ENCODE peak calls at places on chromosomes 5 and 9, in six cellular contexts. Z, B, N, Y, K and X are unnamed samples.

GRCh38 chr5:61178702-61179101 is 16.4 kb upstream of the SMIM15 start:
- DNase-seq in Z (no peak), B (no peak), N (no peak), Y (no peak), K (no peak), X (no peak)

GRCh38 chr9:108041551-108041950 is 552.0 kb upstream of the KLF4 start:
- DNase-seq in Z (no peak), B (no peak), N (no peak), Y (peak; percentile 47), K (no peak), X (no peak)

GRCh38 chr5:62283856-62284255 is 22.1 kb upstream of the KIF2A start:
- DNase-seq in Z (no peak), B (no peak), N (no peak), Y (no peak), K (no peak), X (no peak)

GRCh38 chr9:133889498-133890301 is 102.4 kb downstream of the VAV2 start:
- DNase-seq in Z (peak; percentile 18), B (no peak), N (no peak), Y (peak; percentile 28), K (peak; percentile 43), X (no peak)

GRCh38 chr9:37746448-37747270 is 6.9 kb upstream of the TRMT10B start:
- DNase-seq in Z (no peak), B (no peak), N (no peak), Y (no peak), K (no peak), X (no peak)

GRCh38 chr9:134454386-134454978 is 128.2 kb downstream of the RXRA start:
- DNase-seq in Z (no peak), B (peak; percentile 59), N (no peak), Y (no peak), K (no peak), X (no peak)

GRCh38 chr5:33604503-33604902 is 163.7 kb downstream of the TARS1 start:
- DNase-seq in Z (no peak), B (no peak), N (no peak), Y (no peak), K (no peak), X (no peak)

GRCh38 chr5:24505291-24505690 is 139.5 kb downstream of the CDH10 start:
- DNase-seq in Z (no peak), B (no peak), N (no peak), Y (no peak), K (no peak), X (no peak)

GRCh38 chr9:70031141-70031545 is 12.5 kb upstream of the MAMDC2 start:
- DNase-seq in Z (no peak), B (no peak), N (no peak), Y (no peak), K (no peak), X (no peak)

GRCh38 chr5:30604648-30605262 is 588.7 kb upstream of the CDH6 start:
- DNase-seq in Z (no peak), B (no peak), N (no peak), Y (no peak), K (no peak), X (no peak)

GRCh38 chr5:95178046-95178651 is 106.7 kb downstream of the MCTP1 start:
- DNase-seq in Z (no peak), B (no peak), N (no peak), Y (peak; percentile 32), K (peak; percentile 71), X (no peak)

GRCh38 chr5:68303038-68303738 is 87.6 kb downstream of the PIK3R1 start:
- DNase-seq in Z (no peak), B (no peak), N (no peak), Y (no peak), K (no peak), X (no peak)

GRCh38 chr5:156929366-156929948 is 33.6 kb downstream of the TIMD4 start:
- DNase-seq in Z (no peak), B (no peak), N (no peak), Y (no peak), K (no peak), X (no peak)

GRCh38 chr9:70403618-70404025 is 10.8 kb downstream of the KLF9 start:
- DNase-seq in Z (no peak), B (no peak), N (peak; percentile 57), Y (no peak), K (no peak), X (no peak)

GRCh38 chr9:22124263-22125011 is 115.3 kb upstream of the CDKN2B start:
- DNase-seq in Z (peak; percentile 41), B (no peak), N (no peak), Y (peak; percentile 47), K (no peak), X (no peak)

DNA sequence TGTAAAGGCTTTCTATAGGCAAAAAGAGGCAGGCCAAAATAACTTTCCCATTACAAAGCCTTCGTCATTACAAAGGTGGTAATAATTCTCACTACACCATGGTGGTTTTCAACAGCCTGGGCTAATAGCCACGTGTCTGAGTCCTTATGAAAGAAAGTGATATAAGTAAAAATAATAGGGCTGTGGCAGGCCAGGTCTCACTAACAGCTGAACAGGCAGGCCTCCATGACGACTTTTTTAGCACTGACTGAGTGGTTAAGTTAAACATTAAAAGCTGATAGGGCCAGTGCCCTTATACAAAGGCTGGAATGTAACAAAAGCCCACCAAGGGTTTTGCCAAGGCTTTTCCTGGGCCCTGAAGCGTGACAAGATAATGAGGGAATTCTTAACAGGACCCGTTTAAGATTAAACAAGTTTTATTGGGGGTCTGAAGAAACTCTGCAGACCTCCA is 412.7 kb downstream of the CHSY3 start:
- DNase-seq in Z (no peak), B (no peak), N (no peak), Y (no peak), K (no peak), X (no peak)
- TF ChIP-seq POLR2A in Z (no peak), B (no peak), N (no peak), Y (no peak), K (no peak), X (no peak)

GRCh38 chr9:69009708-69010107 is 4.2 kb downstream of the PRKACG start:
- DNase-seq in Z (no peak), B (no peak), N (no peak), Y (no peak), K (no peak), X (no peak)

GRCh38 chr9:69012690-69013403 is 1.1 kb downstream of the PRKACG start:
- DNase-seq in Z (no peak), B (no peak), N (no peak), Y (no peak), K (no peak), X (no peak)

GRCh38 chr9:69014013-69014412 is at the start of gene PRKACG:
- DNase-seq in Z (no peak), B (no peak), N (no peak), Y (no peak), K (no peak), X (no peak)

GRCh38 chr9:69016366-69017096 is 2.6 kb upstream of the PRKACG start:
- DNase-seq in Z (no peak), B (no peak), N (no peak), Y (no peak), K (no peak), X (no peak)

GRCh38 chr9:69013404-69013727 is 547 bp downstream of the PRKACG start:
- DNase-seq in Z (no peak), B (no peak), N (no peak), Y (no peak), K (no peak), X (no peak)
- TF ChIP-seq CTCF in Z (no peak), B (no peak), N (no peak), Y (no peak), K (no peak), X (no peak)

GRCh38 chr9:72205513-72205912 is 56.3 kb downstream of the GDA start:
- DNase-seq in Z (peak; percentile 16), B (no peak), N (no peak), Y (no peak), K (no peak), X (no peak)
- TF ChIP-seq POLR2A in Z (no peak), B (no peak), N (no peak), Y (no peak), K (no peak), X (no peak)

GRCh38 chr5:172646716-172647285 is 5.7 kb downstream of the NEURL1B start:
- DNase-seq in Z (no peak), B (peak; percentile 35), N (peak; percentile 92), Y (peak; percentile 31), K (no peak), X (no peak)
- TF ChIP-seq CTCF in Z (peak; percentile 14), B (no peak), N (peak; percentile 55), Y (no peak), K (peak; percentile 63), X (peak; percentile 22)

GRCh38 chr9:4792572-4793411 is at the start of gene RCL1:
- DNase-seq in Z (peak; percentile 95), B (peak; percentile 99), N (peak; percentile 97), Y (peak; percentile 95), K (peak; percentile 95), X (peak; percentile 83)
- TF ChIP-seq POLR2A in Z (peak; percentile 89), B (no peak), N (peak; percentile 59), Y (peak; percentile 69), K (peak; percentile 88), X (no peak)

DNA sequence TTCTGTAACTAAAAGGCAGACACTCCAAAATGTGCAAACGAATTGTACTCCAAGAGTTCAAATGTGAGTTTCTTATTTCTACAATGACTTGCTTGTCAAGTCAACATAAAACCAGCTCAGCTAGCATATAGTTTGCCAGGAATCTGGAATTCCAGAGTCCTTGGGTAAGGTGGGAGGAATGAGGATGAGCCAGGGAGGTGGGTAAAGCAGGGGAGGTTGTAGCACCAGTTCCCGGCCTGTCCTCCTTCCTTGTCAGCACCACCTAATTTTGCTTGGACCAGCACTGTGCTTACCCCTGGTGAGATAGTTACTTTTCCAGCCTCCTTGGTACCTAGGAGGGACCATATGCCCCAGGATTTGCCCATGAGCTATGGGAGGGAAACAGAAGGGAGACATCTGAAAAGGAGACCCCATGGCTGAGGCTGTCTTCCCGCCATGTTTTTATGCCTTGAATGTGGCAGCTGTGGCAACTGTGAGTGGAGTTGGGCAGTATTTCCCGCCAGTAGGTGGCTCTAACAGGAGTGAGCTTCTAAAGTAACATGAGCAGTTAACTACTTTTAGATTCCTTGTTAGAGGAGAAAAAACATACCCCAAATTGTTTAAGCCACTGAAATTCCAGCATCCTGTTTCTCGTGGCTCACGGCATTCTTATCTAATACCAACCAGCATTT is 302.5 kb downstream of the TENT4A start:
- DNase-seq in Z (peak; percentile 10), B (no peak), N (no peak), Y (peak; percentile 14), K (peak; percentile 54), X (no peak)
- TF ChIP-seq CTCF in Z (peak; percentile 15), B (no peak), N (no peak), Y (no peak), K (peak; percentile 50), X (no peak)

DNA sequence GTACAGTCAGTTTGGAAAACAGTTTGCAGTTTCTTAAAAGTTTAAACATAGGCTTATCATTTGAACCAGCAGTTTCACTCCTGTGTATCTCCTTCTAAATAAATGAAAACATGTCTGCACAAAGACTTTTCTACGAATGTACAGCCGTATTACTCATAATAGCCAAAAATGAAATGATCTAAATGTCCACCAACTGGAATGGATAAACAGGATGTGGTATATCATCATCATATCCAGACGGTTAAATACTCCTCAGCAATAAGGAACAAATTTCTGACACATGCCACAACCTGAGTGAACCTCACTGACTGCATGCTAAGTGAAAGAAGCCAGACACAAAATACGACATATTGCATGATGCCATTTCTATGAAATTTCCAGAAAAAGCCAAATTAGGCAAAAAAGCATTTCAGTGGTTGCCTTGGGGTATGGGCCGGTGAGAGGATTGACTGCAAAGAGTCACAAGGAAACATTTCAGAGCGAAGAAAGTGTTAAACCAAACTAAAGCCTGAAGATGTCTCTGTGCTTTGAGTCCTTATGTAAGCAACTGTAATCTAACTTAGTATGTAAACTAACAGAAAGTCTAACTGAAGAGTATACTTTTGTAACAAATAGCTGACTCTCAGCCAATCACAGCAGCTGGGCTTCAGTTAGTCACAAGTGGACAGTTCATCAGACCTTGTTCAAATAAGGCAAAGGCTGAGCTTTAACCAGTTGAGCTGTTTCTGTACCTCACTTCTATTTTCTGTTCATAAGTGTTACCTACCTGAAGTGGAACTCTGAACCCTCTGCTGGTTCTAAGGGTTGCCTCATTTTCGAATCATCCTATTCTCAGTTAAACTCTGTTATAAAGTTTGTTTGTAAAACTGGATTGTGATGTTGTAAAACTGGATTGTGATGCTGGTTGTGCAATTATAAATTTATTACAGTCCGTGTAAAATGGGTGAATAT is 65.2 kb downstream of the TRIO start:
- DNase-seq in Z (no peak), B (no peak), N (no peak), Y (peak; percentile 75), K (no peak), X (no peak)
- TF ChIP-seq POLR2A in Z (no peak), B (no peak), N (no peak), Y (no peak), K (no peak), X (no peak)